ENCODE peak calls at places on chromosomes 2 and 18, in nine cellular contexts. E is CD8-positive, alpha-beta T cell; V is lower lobe of right lung; W is mesenchymal stem cell; G is neuronal stem cell; Q is fibroblast of lung; J is right cardiac atrium; I is cardiac muscle cell; N is colonic mucosa. B is an unnamed sample. For H3K4me1, the result is how much of the 10 kb centered on the place peaks cover.

GRCh38 chr2:232668805-232669444 is 28.2 kb upstream of the GIGYF2 start:
- DNase-seq in E (no peak), V (no peak), W (peak), G (no peak), Q (peak), J (no peak), I (peak), N (no peak), B (no peak)

GRCh38 chr18:45664824-45665763 is 49.8 kb downstream of the SLC14A2 start:
- DNase-seq in E (peak), V (no peak), W (peak), G (peak), Q (peak), J (peak), I (peak), N (peak), B (peak)

GRCh38 chr2:9392895-9393757 is 30.2 kb downstream of the ITGB1BP1 start:
- DNase-seq in E (no peak), V (no peak), W (peak), G (no peak), Q (no peak), J (peak), I (peak), N (no peak), B (no peak)

GRCh38 chr18:8730080-8730827 is 24.9 kb downstream of the MTCL1 start:
- DNase-seq in E (no peak), V (peak), W (peak), G (no peak), Q (peak), J (peak), I (peak), N (peak), B (peak)

GRCh38 chr18:48151421-48152095 is 221.1 kb upstream of the SMAD2 start:
- DNase-seq in E (no peak), V (no peak), W (no peak), G (no peak), Q (no peak), J (no peak), I (no peak), N (no peak), B (peak)

GRCh38 chr2:216206041-216206699 is 97.0 kb downstream of the XRCC5 start:
- DNase-seq in E (no peak), V (no peak), W (no peak), G (no peak), Q (no peak), J (no peak), I (no peak), N (no peak), B (no peak)

GRCh38 chr18:63237486-63237885 is 82.1 kb downstream of the BCL2 start:
- DNase-seq in E (no peak), V (no peak), W (no peak), G (peak), Q (peak), J (no peak), I (peak), N (no peak), B (no peak)

GRCh38 chr18:47893047-47893446 is 37.4 kb downstream of the SMAD2 start:
- DNase-seq in E (no peak), V (no peak), W (no peak), G (no peak), Q (peak), J (no peak), I (no peak), N (no peak), B (no peak)

GRCh38 chr18:9365406-9365805 is 30.8 kb downstream of the TWSG1 start:
- DNase-seq in E (no peak), V (no peak), W (peak), G (no peak), Q (peak), J (no peak), I (no peak), N (no peak), B (no peak)

GRCh38 chr18:13434854-13435253 is 216.3 kb downstream of the LDLRAD4 start:
- DNase-seq in E (no peak), V (no peak), W (no peak), G (no peak), Q (no peak), J (no peak), I (no peak), N (no peak), B (no peak)

GRCh38 chr2:221571391-221572179 is 519 bp downstream of the EPHA4 start:
- DNase-seq in E (peak), V (peak), W (peak), G (peak), Q (peak), J (peak), I (peak), N (peak), B (peak)

GRCh38 chr2:85326946-85327756 is 638 bp downstream of the TGOLN2 start:
- DNase-seq in E (peak), V (peak), W (peak), G (peak), Q (peak), J (peak), I (peak), N (peak), B (peak)

GRCh38 chr2:196336715-196337617 is 165.6 kb upstream of the STK17B start:
- DNase-seq in E (peak), V (no peak), W (peak), G (peak), Q (peak), J (no peak), I (peak), N (no peak), B (peak)

GRCh38 chr2:28736034-28736433 is 15.6 kb upstream of the PPP1CB start:
- DNase-seq in E (no peak), V (peak), W (no peak), G (no peak), Q (peak), J (peak), I (peak), N (peak), B (peak)

GRCh38 chr18:12048827-12049175 is 44.8 kb upstream of the ANKRD62 start:
- DNase-seq in E (no peak), V (no peak), W (peak), G (no peak), Q (peak), J (no peak), I (peak), N (no peak), B (no peak)

GRCh38 chr2:98839292-98839691 is 96.7 kb downstream of the CRACDL start:
- DNase-seq in E (no peak), V (no peak), W (no peak), G (no peak), Q (peak), J (no peak), I (no peak), N (no peak), B (no peak)

GRCh38 chr18:32612651-32613050 is 142.0 kb upstream of the GAREM1 start:
- DNase-seq in E (no peak), V (no peak), W (no peak), G (no peak), Q (peak), J (no peak), I (no peak), N (no peak), B (no peak)

GRCh38 chr2:239322414-239323086 is 78.3 kb downstream of the HDAC4 start:
- DNase-seq in E (peak), V (no peak), W (no peak), G (no peak), Q (peak), J (no peak), I (peak), N (peak), B (peak)

GRCh38 chr2:122831644-122832043 is 1076.2 kb downstream of the TSN start:
- DNase-seq in E (no peak), V (no peak), W (peak), G (no peak), Q (no peak), J (no peak), I (peak), N (no peak), B (no peak)

GRCh38 chr18:67509711-67510110 is 6.8 kb downstream of the DSEL start:
- DNase-seq in E (no peak), V (no peak), W (peak), G (no peak), Q (peak), J (no peak), I (peak), N (no peak), B (no peak)

GRCh38 chr2:167785606-167786005 is 461.8 kb downstream of the STK39 start:
- DNase-seq in E (no peak), V (no peak), W (no peak), G (no peak), Q (peak), J (no peak), I (no peak), N (no peak), B (no peak)

GRCh38 chr2:204282525-204282924 is 262.8 kb upstream of the PARD3B start:
- DNase-seq in E (no peak), V (no peak), W (peak), G (peak), Q (peak), J (no peak), I (no peak), N (no peak), B (peak)

GRCh38 chr2:64745562-64745961 is 91.8 kb upstream of the SERTAD2 start:
- DNase-seq in E (no peak), V (no peak), W (peak), G (no peak), Q (no peak), J (no peak), I (no peak), N (no peak), B (no peak)

GRCh38 chr2:236317938-236318396 is 53.8 kb upstream of the ASB18 start:
- DNase-seq in E (no peak), V (peak), W (no peak), G (no peak), Q (no peak), J (peak), I (no peak), N (peak), B (peak)

GRCh38 chr18:46332956-46333355 is 228.8 kb downstream of the HAUS1 start:
- DNase-seq in E (no peak), V (no peak), W (no peak), G (no peak), Q (no peak), J (peak), I (no peak), N (no peak), B (no peak)

GRCh38 chr18:57803119-57803969 is at the start of gene ATP8B1:
- DNase-seq in E (no peak), V (peak), W (peak), G (peak), Q (peak), J (peak), I (peak), N (peak), B (peak)

GRCh38 chr2:179201884-179202283 is 62.7 kb downstream of the SESTD1 start:
- DNase-seq in E (no peak), V (no peak), W (no peak), G (no peak), Q (no peak), J (no peak), I (peak), N (no peak), B (no peak)

GRCh38 chr2:176161041-176161785 is 4.1 kb downstream of the HOXD3 start:
- DNase-seq in E (no peak), V (no peak), W (no peak), G (no peak), Q (peak), J (no peak), I (no peak), N (no peak), B (no peak)

GRCh38 chr2:172943992-172944793 is 131.5 kb upstream of the MAP3K20 start:
- DNase-seq in E (no peak), V (no peak), W (no peak), G (no peak), Q (no peak), J (no peak), I (no peak), N (no peak), B (no peak)

GRCh38 chr2:65661980-65662653 is 229.7 kb upstream of the SPRED2 start:
- DNase-seq in E (no peak), V (no peak), W (peak), G (no peak), Q (no peak), J (no peak), I (peak), N (no peak), B (peak)

GRCh38 chr2:231900486-231900942 is 25.7 kb downstream of the NPPC start:
- DNase-seq in E (peak), V (peak), W (peak), G (peak), Q (peak), J (peak), I (peak), N (peak), B (peak)

GRCh38 chr2:12856934-12857660 is 140.4 kb downstream of the TRIB2 start:
- DNase-seq in E (peak), V (no peak), W (peak), G (no peak), Q (peak), J (no peak), I (peak), N (no peak), B (no peak)

GRCh38 chr2:12502759-12503158 is 214.0 kb upstream of the TRIB2 start:
- DNase-seq in E (no peak), V (no peak), W (no peak), G (no peak), Q (peak), J (no peak), I (no peak), N (no peak), B (no peak)

GRCh38 chr2:241986836-241987641 is 117.5 kb downstream of the RTP5 start:
- DNase-seq in E (no peak), V (no peak), W (no peak), G (no peak), Q (no peak), J (no peak), I (no peak), N (no peak), B (no peak)

GRCh38 chr2:66535574-66536289 is 100.8 kb downstream of the MEIS1 start:
- DNase-seq in E (no peak), V (no peak), W (no peak), G (no peak), Q (no peak), J (no peak), I (no peak), N (no peak), B (no peak)

GRCh38 chr2:11677146-11678055 is 7.4 kb upstream of the NTSR2 start:
- DNase-seq in E (no peak), V (no peak), W (no peak), G (no peak), Q (no peak), J (peak), I (no peak), N (no peak), B (no peak)

GRCh38 chr2:157959249-157959648 is 83.1 kb upstream of the ACVR1 start:
- DNase-seq in E (no peak), V (no peak), W (no peak), G (no peak), Q (no peak), J (no peak), I (no peak), N (no peak), B (no peak)

GRCh38 chr2:171260471-171261424 is 100.1 kb upstream of the TLK1 start:
- DNase-seq in E (no peak), V (no peak), W (no peak), G (no peak), Q (no peak), J (no peak), I (no peak), N (no peak), B (no peak)

GRCh38 chr2:222859786-222860726 is 780 bp upstream of the ACSL3 start:
- DNase-seq in E (no peak), V (peak), W (peak), G (peak), Q (peak), J (peak), I (peak), N (peak), B (peak)

GRCh38 chr2:98445167-98445522 is 487 bp downstream of the INPP4A start:
- DNase-seq in E (peak), V (peak), W (peak), G (no peak), Q (peak), J (peak), I (peak), N (no peak), B (no peak)

GRCh38 chr2:101766871-101767739 is 69.6 kb downstream of the MAP4K4 start:
- DNase-seq in E (no peak), V (no peak), W (peak), G (peak), Q (peak), J (no peak), I (peak), N (no peak), B (no peak)

GRCh38 chr2:101771226-101771906 is 73.9 kb downstream of the MAP4K4 start:
- DNase-seq in E (no peak), V (no peak), W (no peak), G (no peak), Q (peak), J (no peak), I (no peak), N (no peak), B (no peak)

GRCh38 chr2:101770672-101771071 is 73.2 kb downstream of the MAP4K4 start:
- DNase-seq in E (no peak), V (no peak), W (peak), G (no peak), Q (peak), J (no peak), I (peak), N (peak), B (peak)

GRCh38 chr2:101766337-101766736 is 68.8 kb downstream of the MAP4K4 start:
- DNase-seq in E (no peak), V (no peak), W (no peak), G (no peak), Q (no peak), J (no peak), I (no peak), N (no peak), B (no peak)

GRCh38 chr2:101768480-101769077 is 71.1 kb downstream of the MAP4K4 start:
- DNase-seq in E (no peak), V (no peak), W (no peak), G (no peak), Q (no peak), J (no peak), I (no peak), N (no peak), B (no peak)
- H3K4me1 ChIP-seq in E (half or more), V (half or more), W (under half), G (under half), Q (under half), J (under half), I (under half), N (under half), B (half or more)

GRCh38 chr2:46748121-46748520 is 167.5 kb downstream of the MCFD2 start:
- DNase-seq in E (no peak), V (no peak), W (peak), G (no peak), Q (peak), J (no peak), I (no peak), N (no peak), B (no peak)
- H3K4me3 ChIP-seq in E (no peak), V (no peak), W (no peak), G (no peak), Q (no peak), J (no peak), I (no peak), N (no peak), B (no peak)

GRCh38 chr2:197423307-197423706 is 11.5 kb downstream of the SF3B1 start:
- DNase-seq in E (no peak), V (no peak), W (no peak), G (no peak), Q (no peak), J (no peak), I (no peak), N (no peak), B (no peak)

GRCh38 chr2:197427986-197428385 is 6.8 kb downstream of the SF3B1 start:
- DNase-seq in E (no peak), V (no peak), W (no peak), G (no peak), Q (no peak), J (no peak), I (no peak), N (no peak), B (no peak)

GRCh38 chr2:197425550-197425949 is 9.3 kb downstream of the SF3B1 start:
- DNase-seq in E (no peak), V (no peak), W (no peak), G (no peak), Q (no peak), J (no peak), I (no peak), N (no peak), B (no peak)

GRCh38 chr2:197427204-197427603 is 7.6 kb downstream of the SF3B1 start:
- DNase-seq in E (no peak), V (no peak), W (no peak), G (no peak), Q (no peak), J (no peak), I (peak), N (no peak), B (no peak)

DNA sequence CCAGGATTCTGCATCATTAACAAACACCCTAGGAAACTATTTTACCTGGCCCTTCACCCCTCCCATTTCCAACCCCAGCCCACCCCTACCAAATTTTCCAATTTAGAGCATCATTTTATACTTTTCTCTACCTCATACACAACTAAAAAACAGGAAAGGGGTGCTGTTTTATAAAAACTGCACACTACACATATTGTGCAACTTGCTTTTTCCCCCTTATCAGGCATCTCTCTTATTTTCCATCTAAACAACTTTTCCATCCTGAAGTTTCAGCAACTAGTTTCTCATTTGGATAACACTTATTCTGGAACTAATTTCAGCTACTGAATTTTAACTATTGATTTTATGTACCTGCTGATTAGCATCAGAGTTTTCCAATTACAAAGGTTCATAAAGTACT is 8.1 kb downstream of the SF3B1 start:
- DNase-seq in E (no peak), V (no peak), W (no peak), G (no peak), Q (no peak), J (no peak), I (peak), N (no peak), B (no peak)
- H3K4me1 ChIP-seq in E (half or more), V (half or more), W (under half), G (under half), Q (under half), J (under half), I (under half), N (under half), B (under half)

DNA sequence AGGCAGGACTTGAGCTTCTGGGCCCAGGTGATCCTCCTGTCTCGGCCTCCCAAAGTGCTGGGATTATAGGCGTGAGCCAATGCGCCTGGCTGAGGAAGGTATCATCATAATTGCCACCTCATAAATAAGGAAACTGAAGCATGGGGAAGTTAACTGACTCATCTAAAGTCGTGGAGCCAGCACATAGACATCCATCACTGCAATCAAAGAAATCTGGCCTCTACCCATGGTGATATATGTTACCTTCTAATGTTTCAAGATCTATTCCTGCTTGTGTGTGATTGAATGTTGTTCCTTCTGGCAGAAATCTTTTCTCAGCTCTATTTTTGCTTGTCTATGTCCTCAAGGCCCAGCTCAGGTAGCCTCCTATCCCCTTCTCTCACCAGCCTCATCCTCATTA is 105.1 kb upstream of the AQP4 start:
- DNase-seq in E (no peak), V (no peak), W (no peak), G (no peak), Q (no peak), J (no peak), I (no peak), N (no peak), B (no peak)
- H3K4me3 ChIP-seq in E (no peak), V (no peak), W (no peak), G (no peak), Q (no peak), J (no peak), I (no peak), N (no peak), B (no peak)

DNA sequence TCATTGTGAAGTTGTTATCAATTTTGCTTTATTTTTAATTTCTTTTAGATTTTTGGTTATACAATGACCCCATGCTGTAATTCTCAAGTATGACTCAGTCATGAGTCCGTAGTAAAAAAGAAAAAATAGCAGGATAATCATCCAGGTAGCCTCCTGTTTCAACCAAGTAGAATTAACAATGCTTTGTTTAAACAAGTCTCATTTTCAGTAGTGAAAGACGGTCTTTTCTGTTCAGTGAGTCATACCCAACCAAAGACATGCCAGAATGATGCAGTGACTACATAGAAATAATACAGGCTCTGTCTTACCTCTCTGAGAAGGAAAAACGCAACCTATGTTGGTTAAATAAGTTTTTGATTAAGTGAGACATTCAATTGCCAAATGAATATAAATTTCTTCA is 67.8 kb upstream of the DSC1 start:
- DNase-seq in E (no peak), V (no peak), W (peak), G (no peak), Q (peak), J (no peak), I (peak), N (no peak), B (no peak)
- H3K4me1 ChIP-seq in E (under half), V (under half), W (under half), G (under half), Q (under half), J (under half), I (under half), N (under half), B (under half)

GRCh38 chr2:23596316-23596885 is 211.4 kb downstream of the KLHL29 start:
- DNase-seq in E (no peak), V (no peak), W (peak), G (no peak), Q (peak), J (no peak), I (peak), N (no peak), B (no peak)
- H3K4me3 ChIP-seq in E (no peak), V (no peak), W (no peak), G (no peak), Q (no peak), J (no peak), I (no peak), N (no peak), B (no peak)

B was measured in transverse colon.